ENCODE peak calls at places on chromosomes 7 and 10, in four cellular contexts. Y, P, G and L are unnamed samples.

GRCh38 chr10:71312840-71313789 is 5.9 kb upstream of the SLC29A3 start:
- DNase-seq in Y (peak), P (no peak), G (peak), L (no peak)

GRCh38 chr7:46776790-46777189 is 805.1 kb downstream of the TNS3 start:
- DNase-seq in Y (no peak), P (no peak), G (no peak), L (no peak)

GRCh38 chr10:14454629-14455028 is 123.9 kb upstream of the FRMD4A start:
- DNase-seq in Y (no peak), P (peak), G (no peak), L (no peak)

GRCh38 chr7:1109581-1110310 is 21.8 kb downstream of the GPER1 start:
- DNase-seq in Y (no peak), P (no peak), G (peak), L (no peak)

GRCh38 chr7:155959894-155960293 is 147.6 kb upstream of the SHH start:
- DNase-seq in Y (no peak), P (peak), G (no peak), L (no peak)

GRCh38 chr7:144027070-144027469 is 21.7 kb upstream of the OR2A5 start:
- DNase-seq in Y (no peak), P (no peak), G (no peak), L (peak)

GRCh38 chr10:31317652-31318381 is 1.2 kb upstream of the ZEB1 start:
- DNase-seq in Y (no peak), P (no peak), G (no peak), L (no peak)

GRCh38 chr7:72069263-72069662 is 342.9 kb downstream of the CALN1 start:
- DNase-seq in Y (no peak), P (no peak), G (no peak), L (no peak)

GRCh38 chr10:82245906-82246305 is 370.9 kb downstream of the NRG3 start:
- DNase-seq in Y (no peak), P (no peak), G (no peak), L (no peak)

GRCh38 chr10:92880912-92881311 is 32.6 kb downstream of the EXOC6 start:
- DNase-seq in Y (no peak), P (no peak), G (no peak), L (no peak)

GRCh38 chr7:128025380-128025779 is 5.9 kb downstream of the LRRC4 start:
- DNase-seq in Y (no peak), P (no peak), G (no peak), L (peak)

GRCh38 chr7:69599879-69600764 is 1.8 kb downstream of the AUTS2 start:
- DNase-seq in Y (peak), P (no peak), G (no peak), L (no peak)

GRCh38 chr7:98163704-98164478 is 47.3 kb upstream of the BHLHA15 start:
- DNase-seq in Y (no peak), P (no peak), G (no peak), L (peak)

GRCh38 chr10:13502384-13502783 is 26.4 kb downstream of the BEND7 start:
- DNase-seq in Y (no peak), P (no peak), G (no peak), L (no peak)

GRCh38 chr7:79008786-79009185 is 444.7 kb downstream of the MAGI2 start:
- DNase-seq in Y (no peak), P (no peak), G (no peak), L (no peak)

GRCh38 chr7:68684246-68684850 is 913.9 kb upstream of the AUTS2 start:
- DNase-seq in Y (no peak), P (no peak), G (no peak), L (no peak)

GRCh38 chr7:130942211-130942964 is 208.4 kb upstream of the KLF14 start:
- DNase-seq in Y (no peak), P (no peak), G (no peak), L (no peak)

GRCh38 chr7:142380064-142380463 is 122.2 kb upstream of the PRSS58 start:
- DNase-seq in Y (no peak), P (no peak), G (no peak), L (no peak)

GRCh38 chr10:77377678-77378352 is 259.8 kb downstream of the KCNMA1 start:
- DNase-seq in Y (no peak), P (peak), G (no peak), L (peak)
- TF ChIP-seq CTCF in Y (no peak), P (peak), G (no peak), L (no peak)

DNA sequence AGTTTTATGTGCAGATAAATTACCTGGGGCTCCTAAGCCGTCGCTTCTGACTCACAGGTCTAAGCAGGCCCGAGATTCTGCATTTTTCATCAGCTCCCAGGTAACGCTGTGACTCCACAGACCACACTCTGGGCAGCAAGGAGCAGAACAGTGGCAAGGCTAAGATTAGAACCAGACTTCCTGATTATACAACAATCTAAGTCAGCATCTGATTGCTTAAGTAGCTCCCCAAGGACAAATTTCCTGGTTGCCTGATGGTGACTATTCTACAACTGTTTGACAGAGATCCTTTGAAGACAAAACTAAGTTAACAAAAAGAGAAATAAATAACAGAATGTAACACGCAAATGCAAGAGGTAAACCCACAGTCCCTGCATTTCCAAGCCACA is 69.0 kb downstream of the CREB3L2 start:
- DNase-seq in Y (no peak), P (no peak), G (no peak), L (no peak)
- H3K27ac ChIP-seq in Y (no peak), P (no peak), G (peak), L (peak)

DNA sequence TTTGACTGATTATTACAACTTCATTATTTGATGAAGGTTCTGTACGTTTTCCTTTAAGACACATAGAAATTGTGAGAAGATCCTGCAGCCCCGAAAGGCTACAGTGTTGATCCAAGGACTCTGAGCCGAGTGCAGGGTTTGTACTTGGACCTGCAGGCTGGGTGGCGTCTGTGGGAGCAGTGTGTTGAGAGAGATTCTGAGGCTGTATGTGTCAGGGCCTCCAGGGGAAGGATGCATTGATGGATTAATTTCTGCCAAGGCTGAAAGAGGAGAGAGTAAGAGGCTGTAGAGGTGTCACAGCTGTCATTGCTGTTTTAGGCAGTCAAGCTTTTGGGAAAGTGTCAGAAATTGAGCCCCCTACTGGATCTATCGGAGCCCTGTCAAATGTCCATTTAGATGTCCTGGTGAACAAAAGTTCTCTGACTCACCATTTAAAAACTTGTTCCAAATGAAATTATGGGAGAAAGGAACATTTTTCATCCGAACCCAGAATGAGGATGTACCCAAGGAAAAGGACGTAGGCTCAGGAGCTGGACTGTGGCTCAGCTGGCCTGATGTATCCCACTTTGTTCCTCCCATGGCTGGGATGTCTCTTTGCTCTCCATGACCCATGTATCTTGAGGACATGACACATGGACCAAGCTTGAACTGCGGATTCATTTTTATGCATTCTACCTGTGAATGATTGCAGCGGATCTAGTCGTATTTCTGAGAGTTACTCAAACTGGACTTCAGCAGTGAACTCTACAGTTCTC is 102.2 kb downstream of the TCF7L2 start:
- DNase-seq in Y (no peak), P (no peak), G (no peak), L (no peak)
- TF ChIP-seq CTCF in Y (peak), P (peak), G (peak), L (no peak)

DNA sequence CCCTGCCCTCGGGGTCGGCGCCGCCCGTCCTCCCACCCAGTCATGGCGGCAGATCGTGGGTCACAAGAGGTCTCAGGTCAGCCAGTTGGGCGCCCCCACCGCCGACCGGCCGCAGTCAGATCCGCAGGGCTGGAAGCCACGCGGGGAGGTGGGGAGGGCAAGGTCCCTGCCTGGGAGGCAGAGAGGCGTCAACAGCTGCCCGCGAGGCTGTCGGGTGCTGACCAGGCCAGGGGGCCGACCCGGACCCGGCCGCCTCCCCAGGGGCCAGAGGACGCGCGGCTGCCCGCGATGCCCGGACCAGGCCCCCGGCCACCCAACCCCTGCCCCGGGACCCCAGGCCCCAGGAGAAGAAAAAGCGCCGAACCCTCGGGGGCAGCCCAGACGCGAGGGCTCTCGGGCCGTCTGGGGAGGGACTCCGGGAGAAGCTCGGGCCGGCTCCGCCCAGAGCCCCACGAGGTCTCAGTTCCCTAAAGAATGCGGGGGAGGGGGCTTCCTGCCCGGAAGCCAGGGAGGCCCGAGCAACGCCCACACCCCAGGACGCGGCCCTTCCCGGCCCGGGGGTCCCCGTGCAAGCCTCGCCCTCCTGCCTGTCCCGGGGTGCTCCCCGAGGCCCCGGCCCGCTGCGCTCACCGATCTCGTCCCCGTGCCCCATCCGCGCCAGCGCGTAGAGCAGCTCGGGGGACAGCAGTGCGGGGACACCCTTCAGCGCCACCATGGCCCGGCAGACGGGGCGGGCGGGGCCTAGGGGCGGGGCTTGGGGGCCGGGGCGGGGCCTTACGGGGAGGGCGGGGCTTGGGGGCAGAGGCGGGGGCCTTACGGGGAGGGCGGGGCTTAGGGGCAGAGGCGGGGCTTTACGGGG is at the start of gene FUOM:
- DNase-seq in Y (peak), P (peak), G (peak), L (peak)
- H3K27ac ChIP-seq in Y (peak), P (no peak), G (peak), L (peak)